ENCODE peak calls at places on chromosome 1, in six cellular contexts. One of them, this sample, is unnamed.

GRCh38 chr1:96966536-96967138 is 245.1 kb downstream of the PTBP2 start:
- DNase-seq in fibroblast of the aortic adventitia: peak
- DNase-seq in transverse colon: peak
- DNase-seq in GM12865: peak
- DNase-seq in AG04450: peak
- DNase-seq in foreskin fibroblast: peak
- DNase-seq in this sample: peak

GRCh38 chr1:6743189-6744101 is 41.8 kb upstream of the CAMTA1 start:
- DNase-seq in fibroblast of the aortic adventitia: peak
- DNase-seq in transverse colon: peak
- DNase-seq in GM12865: peak
- DNase-seq in AG04450: peak
- DNase-seq in foreskin fibroblast: peak
- DNase-seq in this sample: peak

GRCh38 chr1:150513275-150513885 is 2.2 kb upstream of the FALEC start:
- DNase-seq in fibroblast of the aortic adventitia: no peak
- DNase-seq in transverse colon: no peak
- DNase-seq in GM12865: no peak
- DNase-seq in AG04450: no peak
- DNase-seq in foreskin fibroblast: no peak
- DNase-seq in this sample: no peak

GRCh38 chr1:31436596-31437432 is 23.8 kb downstream of the SERINC2 start:
- DNase-seq in fibroblast of the aortic adventitia: no peak
- DNase-seq in transverse colon: no peak
- DNase-seq in GM12865: no peak
- DNase-seq in AG04450: no peak
- DNase-seq in foreskin fibroblast: no peak
- DNase-seq in this sample: no peak

GRCh38 chr1:55155522-55155921 is 59.6 kb downstream of the USP24 start:
- DNase-seq in fibroblast of the aortic adventitia: no peak
- DNase-seq in transverse colon: peak
- DNase-seq in GM12865: no peak
- DNase-seq in AG04450: no peak
- DNase-seq in foreskin fibroblast: no peak
- DNase-seq in this sample: peak

GRCh38 chr1:156641761-156642264 is at the start of gene BCAN:
- DNase-seq in fibroblast of the aortic adventitia: no peak
- DNase-seq in transverse colon: no peak
- DNase-seq in GM12865: no peak
- DNase-seq in AG04450: no peak
- DNase-seq in foreskin fibroblast: peak
- DNase-seq in this sample: peak

GRCh38 chr1:108817016-108817415 is 39.9 kb downstream of the AKNAD1 start:
- DNase-seq in fibroblast of the aortic adventitia: peak
- DNase-seq in transverse colon: peak
- DNase-seq in GM12865: peak
- DNase-seq in AG04450: no peak
- DNase-seq in foreskin fibroblast: peak
- DNase-seq in this sample: peak

GRCh38 chr1:111852216-111852615 is 96.5 kb downstream of the DDX20 start:
- DNase-seq in fibroblast of the aortic adventitia: no peak
- DNase-seq in transverse colon: no peak
- DNase-seq in GM12865: no peak
- DNase-seq in AG04450: no peak
- DNase-seq in foreskin fibroblast: no peak
- DNase-seq in this sample: no peak

GRCh38 chr1:91997607-91998195 is 32.1 kb upstream of the EPHX4 start:
- DNase-seq in fibroblast of the aortic adventitia: peak
- DNase-seq in transverse colon: peak
- DNase-seq in GM12865: peak
- DNase-seq in AG04450: peak
- DNase-seq in foreskin fibroblast: peak
- DNase-seq in this sample: peak

DNA sequence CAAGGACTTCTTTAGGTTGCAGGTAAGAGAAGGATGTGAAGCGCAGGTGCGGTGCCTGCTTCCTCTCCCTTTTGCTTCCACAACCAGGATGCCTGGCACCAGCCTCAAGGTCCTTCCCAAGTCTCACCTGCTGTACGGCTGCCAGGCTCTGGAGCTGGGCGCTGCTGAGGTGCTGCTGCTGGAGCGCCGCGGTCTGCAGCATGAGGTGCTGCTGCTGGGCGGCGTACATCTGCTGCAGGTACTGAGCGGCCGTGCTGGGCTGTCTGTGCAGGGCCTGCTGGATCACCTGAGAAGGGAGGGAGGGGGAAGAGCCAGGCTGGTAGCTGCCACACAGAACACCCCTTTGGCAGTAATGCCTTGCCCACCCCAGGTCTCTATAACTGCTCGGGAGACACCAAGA is 51.3 kb upstream of the A3GALT2 start:
- DNase-seq in fibroblast of the aortic adventitia: no peak
- DNase-seq in transverse colon: no peak
- DNase-seq in GM12865: no peak
- DNase-seq in AG04450: no peak
- DNase-seq in foreskin fibroblast: no peak
- DNase-seq in this sample: no peak
- TF ChIP-seq CTCF in fibroblast of the aortic adventitia: no peak
- TF ChIP-seq CTCF in transverse colon: no peak
- TF ChIP-seq CTCF in GM12865: no peak
- TF ChIP-seq CTCF in AG04450: no peak
- TF ChIP-seq CTCF in foreskin fibroblast: no peak
- TF ChIP-seq CTCF in this sample: no peak

GRCh38 chr1:27435566-27436203 is 43.3 kb downstream of the GPR3 start:
- DNase-seq in fibroblast of the aortic adventitia: no peak
- DNase-seq in transverse colon: no peak
- DNase-seq in GM12865: peak
- DNase-seq in AG04450: no peak
- DNase-seq in foreskin fibroblast: no peak
- DNase-seq in this sample: no peak
- H3K4me3 ChIP-seq in fibroblast of the aortic adventitia: no peak
- H3K4me3 ChIP-seq in transverse colon: no peak
- H3K4me3 ChIP-seq in GM12865: no peak
- H3K4me3 ChIP-seq in AG04450: no peak
- H3K4me3 ChIP-seq in foreskin fibroblast: no peak
- H3K4me3 ChIP-seq in this sample: no peak

GRCh38 chr1:153677718-153678518 is 570 bp upstream of the NPR1 start:
- DNase-seq in fibroblast of the aortic adventitia: peak
- DNase-seq in transverse colon: peak
- DNase-seq in GM12865: peak
- DNase-seq in AG04450: no peak
- DNase-seq in foreskin fibroblast: no peak
- DNase-seq in this sample: peak
- TF ChIP-seq CTCF in fibroblast of the aortic adventitia: peak
- TF ChIP-seq CTCF in transverse colon: peak
- TF ChIP-seq CTCF in GM12865: peak
- TF ChIP-seq CTCF in AG04450: peak
- TF ChIP-seq CTCF in foreskin fibroblast: peak
- TF ChIP-seq CTCF in this sample: peak

DNA sequence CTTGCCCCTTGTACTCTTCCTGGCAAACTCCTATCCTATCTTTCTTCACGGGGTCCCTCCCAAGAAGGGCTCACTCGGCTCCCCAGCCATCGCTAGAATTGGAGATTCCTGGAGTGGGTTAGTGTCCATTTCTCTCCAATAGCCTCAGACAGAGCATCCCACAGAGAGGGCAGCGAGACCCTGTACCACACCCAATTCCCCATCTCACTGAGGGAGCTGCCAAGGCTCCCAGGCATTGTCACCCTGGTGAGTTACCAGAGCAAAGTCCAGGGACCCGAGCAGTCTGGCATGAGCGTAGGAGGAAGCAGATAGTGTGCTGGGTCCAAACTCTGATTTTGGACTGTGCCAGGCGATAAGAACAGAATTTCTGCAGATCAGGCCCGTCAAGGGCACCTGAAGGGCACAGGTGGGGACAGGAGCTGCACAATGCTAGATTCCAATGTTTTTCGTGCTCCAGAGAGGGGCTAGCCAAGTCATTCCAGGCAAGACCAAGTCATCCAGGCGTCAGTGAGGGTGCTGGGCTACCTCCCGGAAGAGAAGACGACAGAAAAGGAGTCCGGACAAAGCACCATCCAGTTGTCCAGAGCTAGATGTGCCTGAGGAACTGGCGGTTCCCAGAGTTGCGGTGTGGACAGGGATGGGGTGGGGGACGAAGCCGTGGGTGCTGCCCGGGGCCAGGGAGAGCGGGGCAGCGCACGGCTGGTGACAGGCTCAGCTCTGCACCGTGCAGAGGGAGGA is 15.3 kb downstream of the AKR7A3 start:
- DNase-seq in fibroblast of the aortic adventitia: no peak
- DNase-seq in transverse colon: peak
- DNase-seq in GM12865: no peak
- DNase-seq in AG04450: no peak
- DNase-seq in foreskin fibroblast: no peak
- DNase-seq in this sample: no peak
- H3K4me3 ChIP-seq in fibroblast of the aortic adventitia: no peak
- H3K4me3 ChIP-seq in transverse colon: no peak
- H3K4me3 ChIP-seq in GM12865: no peak
- H3K4me3 ChIP-seq in AG04450: no peak
- H3K4me3 ChIP-seq in foreskin fibroblast: no peak
- H3K4me3 ChIP-seq in this sample: no peak

DNA sequence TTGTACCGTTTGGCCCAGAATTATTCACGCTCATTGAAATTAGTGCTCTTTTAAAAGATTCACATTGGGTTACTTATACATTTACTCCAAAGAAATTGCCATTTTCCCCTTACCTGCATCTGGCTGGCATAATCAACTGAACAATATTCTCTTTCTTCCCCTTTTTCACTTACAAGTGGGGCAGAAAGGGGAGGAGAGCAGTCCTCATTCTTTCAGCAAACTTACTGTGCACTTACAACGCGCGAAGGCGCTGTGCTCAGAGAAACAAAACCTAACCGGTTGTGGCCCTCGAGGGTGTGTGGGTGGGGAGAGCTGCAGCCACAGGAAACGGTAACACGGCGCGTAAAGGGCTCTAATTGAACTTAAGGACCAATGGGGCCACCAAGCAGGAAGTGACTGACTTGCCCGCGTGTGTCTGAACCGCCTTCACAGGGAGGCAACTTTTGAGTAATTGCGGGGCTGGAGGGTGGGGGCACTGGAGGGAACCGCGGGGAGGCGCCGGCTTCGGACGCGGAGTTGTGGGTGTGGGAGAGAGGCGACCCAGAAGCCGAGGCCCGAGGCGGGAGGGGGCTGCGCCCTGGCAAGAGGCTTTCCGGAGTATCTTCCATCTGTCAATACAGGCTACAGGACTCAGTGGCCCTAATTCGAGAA is 693 bp upstream of the PNRC2 start:
- DNase-seq in fibroblast of the aortic adventitia: peak
- DNase-seq in transverse colon: peak
- DNase-seq in GM12865: peak
- DNase-seq in AG04450: peak
- DNase-seq in foreskin fibroblast: peak
- DNase-seq in this sample: peak
- TF ChIP-seq CTCF in fibroblast of the aortic adventitia: peak
- TF ChIP-seq CTCF in transverse colon: peak
- TF ChIP-seq CTCF in GM12865: peak
- TF ChIP-seq CTCF in AG04450: peak
- TF ChIP-seq CTCF in foreskin fibroblast: peak
- TF ChIP-seq CTCF in this sample: peak

DNA sequence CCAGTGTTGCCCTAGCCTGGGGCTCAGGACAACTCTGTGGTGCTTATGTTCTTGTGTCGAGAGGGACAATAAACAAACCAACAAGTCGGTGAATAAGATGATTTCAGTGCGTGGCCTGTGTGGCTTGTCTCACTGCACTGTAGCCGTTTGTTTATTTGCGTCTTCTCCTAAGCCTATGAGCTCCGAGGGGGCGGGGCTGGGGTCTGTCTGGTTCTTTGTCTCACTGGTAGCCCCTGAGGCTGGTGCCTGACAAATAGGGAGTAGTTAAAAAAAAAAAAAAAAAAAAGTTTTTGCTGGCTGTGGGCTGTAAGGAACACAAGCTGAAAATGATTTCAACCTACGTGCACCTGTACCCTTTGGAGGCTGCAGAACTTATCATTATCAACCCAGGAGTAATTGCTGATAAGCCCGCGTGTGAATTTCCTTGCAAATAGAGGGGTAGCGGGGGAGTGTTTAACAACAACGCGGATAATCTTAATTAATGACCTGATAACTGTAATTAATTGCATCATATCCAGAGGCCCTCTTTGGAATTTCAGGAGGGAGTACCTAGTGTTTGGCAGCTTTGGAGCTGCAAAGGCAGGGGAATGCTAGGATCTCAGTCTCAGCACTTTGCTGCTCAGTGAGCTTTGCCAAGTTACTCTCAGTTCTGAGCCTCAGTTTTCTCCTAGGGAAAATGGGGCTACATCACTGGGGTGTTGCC is 919 bp upstream of the ARHGEF10L start:
- DNase-seq in fibroblast of the aortic adventitia: no peak
- DNase-seq in transverse colon: no peak
- DNase-seq in GM12865: no peak
- DNase-seq in AG04450: no peak
- DNase-seq in foreskin fibroblast: no peak
- DNase-seq in this sample: no peak
- H3K4me3 ChIP-seq in fibroblast of the aortic adventitia: no peak
- H3K4me3 ChIP-seq in transverse colon: no peak
- H3K4me3 ChIP-seq in GM12865: no peak
- H3K4me3 ChIP-seq in AG04450: no peak
- H3K4me3 ChIP-seq in foreskin fibroblast: peak
- H3K4me3 ChIP-seq in this sample: no peak

DNA sequence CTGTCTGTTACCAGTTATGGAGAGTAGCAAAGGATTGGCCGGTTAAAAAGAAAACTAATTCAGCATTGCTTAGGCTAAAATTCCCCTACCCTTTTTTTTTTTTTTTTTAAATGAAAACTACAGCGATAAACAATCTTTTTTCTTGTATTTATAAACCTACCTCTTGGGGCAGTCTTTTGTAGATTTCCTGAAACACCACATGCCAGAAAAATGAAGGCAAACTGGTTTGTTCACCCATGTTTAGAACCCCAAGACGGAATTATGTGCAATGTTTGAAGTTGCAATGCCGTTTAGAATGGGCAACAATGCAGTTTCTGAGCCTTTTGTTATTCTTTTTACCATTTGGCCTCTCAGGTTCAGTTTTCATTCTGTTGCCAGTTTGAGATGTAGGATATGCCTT is 59.1 kb downstream of the PRDM2 start:
- DNase-seq in fibroblast of the aortic adventitia: no peak
- DNase-seq in transverse colon: no peak
- DNase-seq in GM12865: no peak
- DNase-seq in AG04450: no peak
- DNase-seq in foreskin fibroblast: no peak
- DNase-seq in this sample: no peak
- TF ChIP-seq CTCF in fibroblast of the aortic adventitia: no peak
- TF ChIP-seq CTCF in transverse colon: no peak
- TF ChIP-seq CTCF in GM12865: no peak
- TF ChIP-seq CTCF in AG04450: peak
- TF ChIP-seq CTCF in foreskin fibroblast: no peak
- TF ChIP-seq CTCF in this sample: peak

DNA sequence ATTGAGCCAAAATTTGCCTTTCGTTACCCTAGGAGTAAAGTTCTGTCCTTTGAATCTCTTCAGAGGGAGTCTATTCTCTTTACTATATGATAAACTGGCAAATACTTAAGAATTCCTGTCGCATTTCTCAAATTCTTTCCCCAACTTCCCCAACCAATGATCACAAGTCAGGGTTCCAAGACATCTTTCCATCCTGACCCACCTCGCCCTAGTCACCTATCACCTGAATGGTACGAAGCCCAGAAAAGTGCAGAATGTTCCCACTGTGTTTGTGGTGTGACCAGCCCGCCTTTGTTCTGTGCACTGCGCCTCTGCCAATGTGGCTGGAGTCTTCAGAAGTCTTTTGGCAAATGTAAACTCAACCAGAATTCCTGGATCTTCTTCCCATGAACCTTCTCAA is 132.5 kb downstream of the RNF220 start:
- DNase-seq in fibroblast of the aortic adventitia: no peak
- DNase-seq in transverse colon: no peak
- DNase-seq in GM12865: no peak
- DNase-seq in AG04450: no peak
- DNase-seq in foreskin fibroblast: no peak
- DNase-seq in this sample: no peak
- H3K4me3 ChIP-seq in fibroblast of the aortic adventitia: no peak
- H3K4me3 ChIP-seq in transverse colon: no peak
- H3K4me3 ChIP-seq in GM12865: no peak
- H3K4me3 ChIP-seq in AG04450: no peak
- H3K4me3 ChIP-seq in foreskin fibroblast: no peak
- H3K4me3 ChIP-seq in this sample: no peak

This sample was measured in choroid plexus epithelial cell.